ENCODE peak calls at places on chromosome 11, in seven cellular contexts. C is HCT116, K is SK-N-SH, B is H1, J is GM12878, O is K562, G is HepG2. E is an unnamed sample.

GRCh38 chr11:8282621-8283509 is 19.2 kb upstream of the LMO1 start:
- DNase-seq in G (no peak), B (no peak), C (no peak), K (peak), J (no peak), O (no peak), E (no peak)

GRCh38 chr11:68842427-68843051 is 823 bp upstream of the CPT1A start:
- DNase-seq in C (no peak), B (no peak), G (no peak), K (no peak), J (no peak), O (no peak), E (no peak)

GRCh38 chr11:32121012-32121411 is 30.1 kb downstream of the RCN1 start:
- DNase-seq in C (no peak), O (no peak), K (no peak), G (no peak), B (no peak), J (no peak), E (no peak)

GRCh38 chr11:126716456-126717083 is 284.0 kb downstream of the KIRREL3 start:
- DNase-seq in B (no peak), J (no peak), C (peak), G (peak), K (peak), O (peak), E (no peak)

GRCh38 chr11:128054323-128054910 is 532.9 kb downstream of the ETS1 start:
- DNase-seq in O (no peak), B (no peak), C (no peak), K (no peak), J (no peak), G (no peak), E (no peak)

GRCh38 chr11:102453286-102453797 is 777 bp upstream of the TMEM123 start:
- DNase-seq in J (no peak), C (no peak), B (no peak), O (no peak), G (no peak), K (peak), E (peak)

GRCh38 chr11:68581439-68581838 is 102.9 kb upstream of the GAL start:
- DNase-seq in K (no peak), O (no peak), C (no peak), G (no peak), B (no peak), J (no peak), E (no peak)

GRCh38 chr11:45560153-45560934 is 105.1 kb downstream of the CHST1 start:
- DNase-seq in G (no peak), C (no peak), B (no peak), K (peak), O (no peak), J (no peak), E (no peak)

GRCh38 chr11:71440021-71440755 is 8.0 kb downstream of the DHCR7 start:
- DNase-seq in J (no peak), K (no peak), G (no peak), O (no peak), B (no peak), C (no peak), E (no peak)

GRCh38 chr11:112583246-112583893 is 322.7 kb upstream of the PLET1 start:
- DNase-seq in G (no peak), O (no peak), J (peak), K (no peak), C (no peak), B (no peak), E (no peak)

GRCh38 chr11:75273989-75274391 is 33.4 kb downstream of the TPBGL start:
- DNase-seq in O (no peak), B (no peak), J (no peak), K (no peak), C (no peak), G (no peak), E (no peak)

GRCh38 chr11:128552783-128553661 is 34.3 kb downstream of the ETS1 start:
- DNase-seq in O (no peak), B (no peak), C (no peak), G (no peak), K (no peak), J (peak), E (no peak)

GRCh38 chr11:46658259-46658658 is 40.9 kb downstream of the ATG13 start:
- DNase-seq in G (no peak), K (no peak), C (no peak), J (no peak), B (no peak), O (no peak), E (no peak)

GRCh38 chr11:59729884-59730283 is 16.2 kb upstream of the OR10V1 start:
- DNase-seq in G (no peak), B (no peak), O (no peak), C (no peak), J (no peak), K (no peak), E (no peak)

DNA sequence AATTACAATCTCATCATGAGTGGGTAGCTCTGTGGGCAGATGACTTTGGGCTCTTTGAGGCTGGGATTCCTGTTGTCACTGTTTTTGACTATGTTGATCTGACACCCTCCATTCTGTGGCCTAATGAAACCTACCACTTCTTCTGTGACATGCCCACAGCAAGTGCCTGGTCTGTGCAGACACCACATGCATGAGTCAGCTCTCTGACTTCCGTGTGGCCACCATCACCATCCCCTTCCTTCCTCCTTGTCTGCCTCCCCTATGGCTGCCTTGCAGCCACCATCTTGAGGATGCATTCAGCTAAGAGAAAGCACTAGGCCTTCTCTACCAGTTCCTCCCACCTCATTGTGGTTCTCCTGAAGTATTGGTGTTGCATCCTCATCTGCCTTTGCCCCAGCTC is 15.3 kb upstream of the OR10V1 start:
- DNase-seq in C (no peak), J (no peak), K (no peak), G (no peak), B (no peak), O (no peak), E (no peak)
- TF ChIP-seq YY1 in C (no peak), J (no peak), K (no peak), G (no peak), B (no peak), O (no peak), E (no peak)

GRCh38 chr11:83284501-83285051 is 1.6 kb downstream of the CCDC90B start:
- DNase-seq in B (no peak), G (peak), K (no peak), O (no peak), C (no peak), J (no peak), E (no peak)
- TF ChIP-seq YY1 in B (no peak), G (peak), K (no peak), O (no peak), C (no peak), J (no peak), E (no peak)

GRCh38 chr11:29435421-29435820 is 581.4 kb downstream of the KCNA4 start:
- DNase-seq in K (no peak), G (no peak), B (no peak), C (no peak), O (no peak), J (no peak), E (no peak)
- TF ChIP-seq YY1 in K (no peak), G (no peak), B (no peak), C (no peak), O (no peak), J (no peak), E (no peak)

GRCh38 chr11:110966131-110966530 is 253.9 kb upstream of the ARHGAP20 start:
- DNase-seq in K (no peak), J (no peak), C (no peak), B (no peak), O (no peak), G (no peak), E (no peak)

GRCh38 chr11:110960167-110960566 is 247.9 kb upstream of the ARHGAP20 start:
- DNase-seq in C (no peak), B (no peak), G (peak), J (no peak), K (no peak), O (no peak), E (no peak)

GRCh38 chr11:110968348-110969062 is 256.3 kb upstream of the ARHGAP20 start:
- DNase-seq in G (no peak), C (no peak), O (no peak), K (no peak), B (no peak), J (no peak), E (no peak)

GRCh38 chr11:110962907-110963306 is 250.7 kb upstream of the ARHGAP20 start:
- DNase-seq in J (no peak), C (no peak), B (no peak), O (no peak), K (peak), G (no peak), E (no peak)
- TF ChIP-seq YY1 in J (no peak), C (no peak), B (no peak), O (no peak), K (no peak), G (no peak), E (no peak)

DNA sequence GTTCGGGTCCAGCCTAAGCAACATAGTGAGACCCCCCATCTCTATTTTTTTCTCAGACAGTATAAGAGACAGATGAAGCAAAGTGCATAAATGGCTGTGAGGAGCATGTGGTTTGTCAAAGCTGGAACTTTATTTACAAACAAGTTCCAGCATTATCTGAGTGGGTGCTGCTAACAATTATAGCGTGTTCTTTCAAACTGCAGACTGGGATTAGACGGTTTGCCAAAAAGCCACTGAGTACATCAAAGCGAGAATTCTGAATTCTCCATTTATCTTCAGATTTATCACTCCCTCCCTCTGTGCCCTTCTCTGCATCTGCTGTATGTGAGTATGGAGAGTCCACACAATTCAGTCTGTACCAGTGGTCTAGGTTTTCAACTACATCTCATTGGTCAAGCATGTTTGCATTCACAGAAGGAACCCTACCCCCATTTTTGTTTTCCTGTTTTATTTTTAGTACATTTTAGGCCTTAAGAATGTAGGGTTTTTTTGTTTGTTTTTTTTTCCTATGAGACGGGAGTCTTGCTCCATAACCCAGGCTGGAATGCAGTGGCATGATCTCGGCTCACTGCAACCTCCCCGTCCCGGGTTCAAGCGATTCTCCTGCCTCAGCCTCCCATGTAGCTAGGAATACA is 18.1 kb upstream of the INCENP start:
- DNase-seq in C (no peak), B (no peak), K (no peak), O (no peak), G (no peak), J (no peak), E (no peak)
- TF ChIP-seq YY1 in C (no peak), B (no peak), K (no peak), O (no peak), G (no peak), J (no peak), E (no peak)

DNA sequence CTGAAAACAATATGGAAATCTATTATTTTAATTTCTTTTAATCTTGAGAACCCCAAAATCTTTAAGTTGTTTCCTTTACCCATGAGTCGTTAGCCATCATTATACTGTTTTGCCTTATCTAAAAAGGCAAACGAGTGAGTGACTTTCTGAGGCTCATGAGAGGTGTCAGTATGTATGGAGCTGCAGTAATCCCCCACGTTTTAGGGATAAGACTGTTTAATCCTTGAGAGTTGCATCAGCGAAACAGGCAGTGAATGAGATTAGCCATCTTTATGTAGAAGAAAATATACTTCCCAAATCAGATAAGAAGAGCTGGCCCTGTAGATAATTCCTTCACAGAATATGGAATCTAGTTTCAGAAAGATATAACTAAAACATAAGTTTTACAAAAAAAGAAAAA is 1147.0 kb downstream of the DLG2 start:
- DNase-seq in O (no peak), B (no peak), G (no peak), C (no peak), K (no peak), J (no peak), E (no peak)
- TF ChIP-seq YY1 in O (no peak), B (no peak), G (no peak), C (no peak), K (no peak), J (no peak), E (no peak)